ENCODE peak calls at places on chromosomes 1 and 21, in eight cellular contexts. One of them, this sample, is unnamed.

GRCh38 chr1:172966844-172967540 is 83.7 kb downstream of the TNFSF18 start:
- DNase-seq in GM23338: no peak
- DNase-seq in K562: no peak
- DNase-seq in right lobe of liver: no peak
- DNase-seq in astrocyte of the spinal cord: no peak
- DNase-seq in breast epithelium: no peak
- DNase-seq in fibroblast of mammary gland: peak; percentile 52
- DNase-seq in cardiac fibroblast: peak; percentile 74
- DNase-seq in this sample: no peak

GRCh38 chr1:66571789-66572188 is 37.8 kb downstream of the SGIP1 start:
- DNase-seq in GM23338: no peak
- DNase-seq in K562: no peak
- DNase-seq in right lobe of liver: no peak
- DNase-seq in astrocyte of the spinal cord: peak; percentile 53
- DNase-seq in breast epithelium: no peak
- DNase-seq in fibroblast of mammary gland: peak; percentile 80
- DNase-seq in cardiac fibroblast: peak; percentile 81
- DNase-seq in this sample: peak; percentile 73

GRCh38 chr1:214432247-214432646 is 119.2 kb downstream of the PTPN14 start:
- DNase-seq in GM23338: no peak
- DNase-seq in K562: no peak
- DNase-seq in right lobe of liver: no peak
- DNase-seq in astrocyte of the spinal cord: no peak
- DNase-seq in breast epithelium: no peak
- DNase-seq in fibroblast of mammary gland: no peak
- DNase-seq in cardiac fibroblast: no peak
- DNase-seq in this sample: no peak

GRCh38 chr1:43446881-43447835 is 6.6 kb downstream of the HYI start:
- DNase-seq in GM23338: no peak
- DNase-seq in K562: no peak
- DNase-seq in right lobe of liver: peak; percentile 43
- DNase-seq in astrocyte of the spinal cord: no peak
- DNase-seq in breast epithelium: no peak
- DNase-seq in fibroblast of mammary gland: no peak
- DNase-seq in cardiac fibroblast: no peak
- DNase-seq in this sample: no peak

GRCh38 chr1:12356004-12356890 is 126.4 kb downstream of the VPS13D start:
- DNase-seq in GM23338: no peak
- DNase-seq in K562: no peak
- DNase-seq in right lobe of liver: no peak
- DNase-seq in astrocyte of the spinal cord: peak; percentile 68
- DNase-seq in breast epithelium: no peak
- DNase-seq in fibroblast of mammary gland: peak; percentile 10
- DNase-seq in cardiac fibroblast: peak; percentile 41
- DNase-seq in this sample: no peak

GRCh38 chr1:209134001-209134400 is 449.5 kb upstream of the CAMK1G start:
- DNase-seq in GM23338: no peak
- DNase-seq in K562: no peak
- DNase-seq in right lobe of liver: no peak
- DNase-seq in astrocyte of the spinal cord: no peak
- DNase-seq in breast epithelium: no peak
- DNase-seq in fibroblast of mammary gland: no peak
- DNase-seq in cardiac fibroblast: no peak
- DNase-seq in this sample: no peak

GRCh38 chr1:185971688-185972087 is 237.5 kb downstream of the HMCN1 start:
- DNase-seq in GM23338: no peak
- DNase-seq in K562: no peak
- DNase-seq in right lobe of liver: no peak
- DNase-seq in astrocyte of the spinal cord: peak; percentile 97
- DNase-seq in breast epithelium: no peak
- DNase-seq in fibroblast of mammary gland: peak; percentile 86
- DNase-seq in cardiac fibroblast: peak; percentile 86
- DNase-seq in this sample: peak; percentile 61

GRCh38 chr1:94660994-94661393 is 119.4 kb upstream of the F3 start:
- DNase-seq in GM23338: peak; percentile 93
- DNase-seq in K562: no peak
- DNase-seq in right lobe of liver: no peak
- DNase-seq in astrocyte of the spinal cord: no peak
- DNase-seq in breast epithelium: no peak
- DNase-seq in fibroblast of mammary gland: no peak
- DNase-seq in cardiac fibroblast: peak; percentile 33
- DNase-seq in this sample: no peak

GRCh38 chr1:27967884-27968466 is 8.2 kb downstream of the XKR8 start:
- DNase-seq in GM23338: no peak
- DNase-seq in K562: no peak
- DNase-seq in right lobe of liver: peak; percentile 22
- DNase-seq in astrocyte of the spinal cord: no peak
- DNase-seq in breast epithelium: no peak
- DNase-seq in fibroblast of mammary gland: peak; percentile 15
- DNase-seq in cardiac fibroblast: peak; percentile 12
- DNase-seq in this sample: no peak

GRCh38 chr1:230544758-230545157 is 97.5 kb upstream of the COG2 start:
- DNase-seq in GM23338: no peak
- DNase-seq in K562: no peak
- DNase-seq in right lobe of liver: no peak
- DNase-seq in astrocyte of the spinal cord: no peak
- DNase-seq in breast epithelium: no peak
- DNase-seq in fibroblast of mammary gland: no peak
- DNase-seq in cardiac fibroblast: no peak
- DNase-seq in this sample: no peak

GRCh38 chr1:32779242-32779641 is 37.9 kb downstream of the YARS1 start:
- DNase-seq in GM23338: no peak
- DNase-seq in K562: no peak
- DNase-seq in right lobe of liver: no peak
- DNase-seq in astrocyte of the spinal cord: no peak
- DNase-seq in breast epithelium: no peak
- DNase-seq in fibroblast of mammary gland: no peak
- DNase-seq in cardiac fibroblast: no peak
- DNase-seq in this sample: no peak

GRCh38 chr1:199463521-199464127 is 563.9 kb upstream of the NR5A2 start:
- DNase-seq in GM23338: peak; percentile 88
- DNase-seq in K562: no peak
- DNase-seq in right lobe of liver: peak; percentile 52
- DNase-seq in astrocyte of the spinal cord: peak; percentile 64
- DNase-seq in breast epithelium: no peak
- DNase-seq in fibroblast of mammary gland: peak; percentile 71
- DNase-seq in cardiac fibroblast: peak; percentile 84
- DNase-seq in this sample: peak; percentile 71

GRCh38 chr21:41369105-41369914 is 7.5 kb downstream of the MX2 start:
- DNase-seq in GM23338: peak; percentile 83
- DNase-seq in K562: no peak
- DNase-seq in right lobe of liver: no peak
- DNase-seq in astrocyte of the spinal cord: no peak
- DNase-seq in breast epithelium: peak; percentile 52
- DNase-seq in fibroblast of mammary gland: peak; percentile 31
- DNase-seq in cardiac fibroblast: peak; percentile 3
- DNase-seq in this sample: peak; percentile 9

GRCh38 chr1:51592711-51593110 is 24.2 kb upstream of the OSBPL9 start:
- DNase-seq in GM23338: no peak
- DNase-seq in K562: no peak
- DNase-seq in right lobe of liver: no peak
- DNase-seq in astrocyte of the spinal cord: no peak
- DNase-seq in breast epithelium: no peak
- DNase-seq in fibroblast of mammary gland: no peak
- DNase-seq in cardiac fibroblast: no peak
- DNase-seq in this sample: no peak

GRCh38 chr1:82464362-82464931 is 663.7 kb downstream of the ADGRL2 start:
- DNase-seq in GM23338: peak; percentile 3
- DNase-seq in K562: no peak
- DNase-seq in right lobe of liver: peak; percentile 91
- DNase-seq in astrocyte of the spinal cord: peak; percentile 71
- DNase-seq in breast epithelium: no peak
- DNase-seq in fibroblast of mammary gland: peak; percentile 42
- DNase-seq in cardiac fibroblast: peak; percentile 31
- DNase-seq in this sample: peak; percentile 37

GRCh38 chr1:219324629-219325367 is 151.1 kb downstream of the LYPLAL1 start:
- DNase-seq in GM23338: no peak
- DNase-seq in K562: no peak
- DNase-seq in right lobe of liver: no peak
- DNase-seq in astrocyte of the spinal cord: peak; percentile 94
- DNase-seq in breast epithelium: no peak
- DNase-seq in fibroblast of mammary gland: peak; percentile 96
- DNase-seq in cardiac fibroblast: peak; percentile 96
- DNase-seq in this sample: peak; percentile 85
- H3K4me3 ChIP-seq in GM23338: no peak overlapping the region
- H3K4me3 ChIP-seq in K562: no peak overlapping the region
- H3K4me3 ChIP-seq in right lobe of liver: no peak overlapping the region
- H3K4me3 ChIP-seq in astrocyte of the spinal cord: no peak overlapping the region
- H3K4me3 ChIP-seq in breast epithelium: no peak overlapping the region
- H3K4me3 ChIP-seq in fibroblast of mammary gland: no peak overlapping the region
- H3K4me3 ChIP-seq in cardiac fibroblast: no peak overlapping the region
- H3K4me3 ChIP-seq in this sample: no peak overlapping the region

DNA sequence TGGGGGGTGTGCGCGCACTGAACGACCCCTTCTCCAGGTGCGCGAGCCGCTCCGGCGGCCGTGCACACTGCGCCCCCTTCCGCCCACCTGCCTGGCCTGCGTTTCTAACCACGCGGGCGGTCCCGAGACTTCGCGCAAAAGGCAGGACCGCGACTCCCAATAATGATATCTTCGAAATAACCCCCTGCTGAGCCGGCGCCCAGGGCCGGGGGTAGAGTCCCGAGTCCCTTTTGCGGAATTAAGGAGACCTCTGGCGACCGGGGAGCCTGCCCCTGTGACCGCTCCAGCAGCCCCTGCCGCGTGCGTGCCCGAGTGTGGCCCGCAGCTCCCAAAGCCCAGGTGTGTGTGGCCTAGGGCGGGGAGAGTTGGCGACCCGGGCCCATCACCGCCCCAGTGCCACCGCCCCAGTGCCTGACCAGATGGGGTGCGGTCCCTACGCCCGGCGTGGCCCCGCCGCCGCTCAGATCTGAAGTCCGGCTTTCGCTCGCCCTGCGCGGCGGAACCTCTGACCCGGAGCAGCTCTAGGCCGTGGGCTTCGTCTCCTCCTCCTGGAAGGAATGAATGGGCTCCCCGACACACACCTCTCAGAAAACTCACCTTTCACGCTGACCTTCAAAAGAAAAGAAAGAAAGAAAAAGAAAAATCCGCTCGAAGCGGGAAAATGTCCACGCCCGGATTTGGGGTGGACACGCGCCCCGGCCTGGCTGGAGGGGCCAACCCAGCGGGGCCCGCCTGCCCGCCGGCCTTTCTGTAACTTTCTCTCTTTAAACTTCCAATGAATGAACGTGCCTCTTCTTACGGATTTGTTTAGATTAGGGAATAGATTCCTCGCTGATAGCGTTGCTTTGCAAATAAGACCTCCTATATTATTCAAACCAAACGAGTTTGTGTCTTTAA is 5.5 kb upstream of the SIM2 start:
- DNase-seq in GM23338: peak; percentile 72
- DNase-seq in K562: no peak
- DNase-seq in right lobe of liver: no peak
- DNase-seq in astrocyte of the spinal cord: peak; percentile 52
- DNase-seq in breast epithelium: no peak
- DNase-seq in fibroblast of mammary gland: no peak
- DNase-seq in cardiac fibroblast: no peak
- DNase-seq in this sample: no peak
- TF ChIP-seq CTCF in GM23338: peak; percentile 69
- TF ChIP-seq CTCF in K562: no peak
- TF ChIP-seq CTCF in right lobe of liver: no peak
- TF ChIP-seq CTCF in astrocyte of the spinal cord: peak; percentile 30
- TF ChIP-seq CTCF in breast epithelium: no peak
- TF ChIP-seq CTCF in fibroblast of mammary gland: no peak
- TF ChIP-seq CTCF in cardiac fibroblast: no peak
- TF ChIP-seq CTCF in this sample: no peak

GRCh38 chr1:183021405-183022201 is 1.6 kb upstream of the LAMC1 start:
- DNase-seq in GM23338: no peak
- DNase-seq in K562: no peak
- DNase-seq in right lobe of liver: no peak
- DNase-seq in astrocyte of the spinal cord: no peak
- DNase-seq in breast epithelium: no peak
- DNase-seq in fibroblast of mammary gland: no peak
- DNase-seq in cardiac fibroblast: no peak
- DNase-seq in this sample: no peak
- H3K4me3 ChIP-seq in GM23338: peak overlapping the region; percentile 79
- H3K4me3 ChIP-seq in K562: no peak overlapping the region
- H3K4me3 ChIP-seq in right lobe of liver: peak overlapping the region; percentile 83
- H3K4me3 ChIP-seq in astrocyte of the spinal cord: peak overlapping the region; percentile 90
- H3K4me3 ChIP-seq in breast epithelium: peak overlapping the region; percentile 94
- H3K4me3 ChIP-seq in fibroblast of mammary gland: peak overlapping the region; percentile 53
- H3K4me3 ChIP-seq in cardiac fibroblast: peak overlapping the region; percentile 71
- H3K4me3 ChIP-seq in this sample: peak overlapping the region; percentile 65

GRCh38 chr1:26058052-26058595 is 9.3 kb downstream of the TRIM63 start:
- DNase-seq in GM23338: no peak
- DNase-seq in K562: no peak
- DNase-seq in right lobe of liver: no peak
- DNase-seq in astrocyte of the spinal cord: no peak
- DNase-seq in breast epithelium: no peak
- DNase-seq in fibroblast of mammary gland: no peak
- DNase-seq in cardiac fibroblast: no peak
- DNase-seq in this sample: no peak

GRCh38 chr1:26055041-26055440 is 9.1 kb upstream of the SLC30A2 start:
- DNase-seq in GM23338: no peak
- DNase-seq in K562: no peak
- DNase-seq in right lobe of liver: no peak
- DNase-seq in astrocyte of the spinal cord: no peak
- DNase-seq in breast epithelium: no peak
- DNase-seq in fibroblast of mammary gland: no peak
- DNase-seq in cardiac fibroblast: no peak
- DNase-seq in this sample: no peak

GRCh38 chr1:26050255-26050640 is 4.3 kb upstream of the SLC30A2 start:
- DNase-seq in GM23338: no peak
- DNase-seq in K562: no peak
- DNase-seq in right lobe of liver: no peak
- DNase-seq in astrocyte of the spinal cord: no peak
- DNase-seq in breast epithelium: no peak
- DNase-seq in fibroblast of mammary gland: no peak
- DNase-seq in cardiac fibroblast: no peak
- DNase-seq in this sample: no peak

GRCh38 chr1:26057189-26057588 is 10.2 kb downstream of the TRIM63 start:
- DNase-seq in GM23338: no peak
- DNase-seq in K562: no peak
- DNase-seq in right lobe of liver: no peak
- DNase-seq in astrocyte of the spinal cord: no peak
- DNase-seq in breast epithelium: no peak
- DNase-seq in fibroblast of mammary gland: no peak
- DNase-seq in cardiac fibroblast: no peak
- DNase-seq in this sample: no peak

DNA sequence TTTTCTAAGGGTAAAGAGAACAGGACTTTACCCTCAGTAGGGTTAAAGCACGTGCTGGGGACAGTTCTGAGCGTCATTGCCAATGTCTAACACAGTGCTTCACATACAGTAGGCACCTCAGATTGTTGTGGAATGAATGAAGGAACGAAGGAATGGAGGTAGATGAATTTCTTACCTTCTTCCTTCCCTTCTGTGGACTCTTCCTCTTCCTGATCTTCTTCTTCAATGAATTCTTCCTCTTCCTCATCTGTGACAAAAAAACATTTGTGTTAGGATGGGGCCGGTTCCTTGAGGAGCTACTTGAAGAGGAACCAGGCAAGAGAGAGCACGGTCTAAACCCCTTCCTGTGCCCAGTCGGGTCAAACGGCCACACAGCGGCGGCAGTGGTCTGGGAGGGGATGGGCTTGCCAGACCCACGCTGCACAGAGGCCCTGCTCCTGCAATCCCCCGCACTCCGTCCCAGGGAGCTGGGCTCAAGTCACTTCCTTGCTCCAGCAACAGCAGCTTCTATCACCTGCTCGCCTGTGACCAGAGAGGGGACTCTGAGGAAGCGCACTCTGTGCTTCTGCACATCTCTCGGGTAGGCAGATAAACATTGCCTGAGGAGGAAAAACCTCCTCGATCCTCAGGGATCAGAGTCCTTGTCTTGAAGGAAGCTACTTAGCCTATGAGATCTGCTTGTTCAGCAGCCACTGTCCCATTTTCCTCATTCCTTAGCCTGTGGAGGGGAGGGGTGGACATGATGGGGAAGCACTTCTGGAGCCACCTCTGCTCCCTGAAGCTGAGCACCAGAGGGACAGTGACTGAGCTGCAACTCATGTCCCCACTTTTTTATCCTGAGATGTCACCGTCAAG is 8.0 kb upstream of the SLC30A2 start:
- DNase-seq in GM23338: peak; percentile 32
- DNase-seq in K562: peak; percentile 46
- DNase-seq in right lobe of liver: no peak
- DNase-seq in astrocyte of the spinal cord: no peak
- DNase-seq in breast epithelium: no peak
- DNase-seq in fibroblast of mammary gland: no peak
- DNase-seq in cardiac fibroblast: no peak
- DNase-seq in this sample: no peak
- TF ChIP-seq CTCF in GM23338: peak; percentile 34
- TF ChIP-seq CTCF in K562: no peak
- TF ChIP-seq CTCF in right lobe of liver: no peak
- TF ChIP-seq CTCF in astrocyte of the spinal cord: no peak
- TF ChIP-seq CTCF in breast epithelium: no peak
- TF ChIP-seq CTCF in fibroblast of mammary gland: no peak
- TF ChIP-seq CTCF in cardiac fibroblast: no peak
- TF ChIP-seq CTCF in this sample: no peak